ENCODE peak calls at places on chromosomes 12 and 14, in six cellular contexts. Q, C, U, L, K and F are unnamed samples.

GRCh38 chr14:85607571-85608219 is 77.8 kb downstream of the FLRT2 start:
- DNase-seq in Q (no peak), C (no peak), U (no peak), L (no peak), K (no peak), F (no peak)

GRCh38 chr14:23828611-23829010 is 125.0 kb upstream of the DHRS4 start:
- DNase-seq in Q (no peak), C (no peak), U (no peak), L (no peak), K (no peak), F (no peak)

GRCh38 chr12:78185109-78185508 is 354.4 kb downstream of the NAV3 start:
- DNase-seq in Q (no peak), C (no peak), U (no peak), L (no peak), K (no peak), F (no peak)

GRCh38 chr12:54428050-54429013 is 9.3 kb upstream of the ITGA5 start:
- DNase-seq in Q (no peak), C (no peak), U (no peak), L (no peak), K (no peak), F (no peak)

GRCh38 chr12:42652048-42652447 is 62.5 kb upstream of the PRICKLE1 start:
- DNase-seq in Q (no peak), C (no peak), U (no peak), L (no peak), K (no peak), F (no peak)

GRCh38 chr12:50618864-50619609 is 114.3 kb downstream of the DIP2B start:
- DNase-seq in Q (no peak), C (peak; percentile 66), U (no peak), L (no peak), K (peak; percentile 38), F (no peak)

GRCh38 chr12:123991402-123991951 is 18.5 kb downstream of the ZNF664 start:
- DNase-seq in Q (no peak), C (no peak), U (no peak), L (no peak), K (no peak), F (no peak)

GRCh38 chr14:55638665-55639064 is 58.7 kb downstream of the KTN1 start:
- DNase-seq in Q (no peak), C (no peak), U (no peak), L (no peak), K (no peak), F (no peak)

GRCh38 chr12:115135800-115136211 is 451.8 kb upstream of the TBX3 start:
- DNase-seq in Q (no peak), C (no peak), U (no peak), L (peak; percentile 89), K (peak; percentile 80), F (no peak)

GRCh38 chr14:90381011-90381790 is 15.6 kb upstream of the CALM1 start:
- DNase-seq in Q (no peak), C (no peak), U (no peak), L (no peak), K (no peak), F (peak; percentile 78)

DNA sequence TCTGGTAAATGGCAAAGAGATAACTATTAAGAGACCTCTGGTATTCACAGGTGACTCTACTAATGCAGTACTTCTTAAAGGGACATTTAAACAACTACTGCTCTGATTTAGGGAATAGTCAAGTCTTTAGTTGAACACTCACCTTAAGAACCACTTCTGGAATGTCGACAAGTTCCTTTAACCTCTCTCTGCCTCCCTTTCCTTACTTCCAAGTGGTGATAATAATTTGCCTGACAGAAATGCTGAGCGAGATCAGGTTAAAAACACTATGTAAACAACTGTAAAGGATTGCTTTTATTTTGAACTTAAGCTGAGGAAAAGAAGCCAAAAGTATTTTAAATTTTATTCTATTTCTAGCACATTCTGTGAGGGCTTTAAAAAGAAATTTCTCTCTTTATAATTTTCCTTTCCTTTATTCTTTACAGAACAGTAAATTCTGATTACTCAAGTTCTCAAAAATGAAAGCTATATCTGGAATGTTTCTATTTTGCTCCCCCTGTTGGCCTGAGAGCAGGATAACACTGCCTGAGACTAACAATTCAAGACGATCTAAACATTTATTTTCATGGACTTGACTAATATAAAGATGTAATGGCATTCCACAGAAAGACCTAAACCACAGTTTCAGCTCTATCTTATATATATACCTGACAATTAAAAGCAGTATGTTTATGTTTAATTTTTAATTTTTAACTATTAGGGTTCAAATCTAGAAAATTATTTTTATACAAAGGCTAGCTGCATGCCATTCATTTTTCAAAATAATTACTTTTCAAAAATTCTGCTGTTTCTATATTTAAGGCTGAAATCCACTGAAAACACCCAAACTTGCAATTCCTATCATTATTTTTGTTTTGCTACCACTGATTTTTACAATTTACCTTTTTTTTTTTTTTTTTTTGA is 29.2 kb downstream of the ZCCHC8 start:
- DNase-seq in Q (no peak), C (peak; percentile 42), U (no peak), L (no peak), K (no peak), F (no peak)
- TF ChIP-seq CTCF in Q (peak; percentile 62), C (peak; percentile 67), U (peak; percentile 63), L (peak; percentile 86), K (peak; percentile 63), F (peak; percentile 74)

GRCh38 chr14:77457522-77458248 is at the start of the genes AHSA1 and VIPAS39:
- DNase-seq in Q (peak; percentile 96), C (peak; percentile 99), U (peak; percentile 99), L (peak; percentile 95), K (peak; percentile 98), F (peak; percentile 97)
- TF ChIP-seq POLR2A in Q (no peak), C (peak; percentile 79), U (peak; percentile 93), L (peak; percentile 56), K (peak; percentile 54), F (peak; percentile 78)

DNA sequence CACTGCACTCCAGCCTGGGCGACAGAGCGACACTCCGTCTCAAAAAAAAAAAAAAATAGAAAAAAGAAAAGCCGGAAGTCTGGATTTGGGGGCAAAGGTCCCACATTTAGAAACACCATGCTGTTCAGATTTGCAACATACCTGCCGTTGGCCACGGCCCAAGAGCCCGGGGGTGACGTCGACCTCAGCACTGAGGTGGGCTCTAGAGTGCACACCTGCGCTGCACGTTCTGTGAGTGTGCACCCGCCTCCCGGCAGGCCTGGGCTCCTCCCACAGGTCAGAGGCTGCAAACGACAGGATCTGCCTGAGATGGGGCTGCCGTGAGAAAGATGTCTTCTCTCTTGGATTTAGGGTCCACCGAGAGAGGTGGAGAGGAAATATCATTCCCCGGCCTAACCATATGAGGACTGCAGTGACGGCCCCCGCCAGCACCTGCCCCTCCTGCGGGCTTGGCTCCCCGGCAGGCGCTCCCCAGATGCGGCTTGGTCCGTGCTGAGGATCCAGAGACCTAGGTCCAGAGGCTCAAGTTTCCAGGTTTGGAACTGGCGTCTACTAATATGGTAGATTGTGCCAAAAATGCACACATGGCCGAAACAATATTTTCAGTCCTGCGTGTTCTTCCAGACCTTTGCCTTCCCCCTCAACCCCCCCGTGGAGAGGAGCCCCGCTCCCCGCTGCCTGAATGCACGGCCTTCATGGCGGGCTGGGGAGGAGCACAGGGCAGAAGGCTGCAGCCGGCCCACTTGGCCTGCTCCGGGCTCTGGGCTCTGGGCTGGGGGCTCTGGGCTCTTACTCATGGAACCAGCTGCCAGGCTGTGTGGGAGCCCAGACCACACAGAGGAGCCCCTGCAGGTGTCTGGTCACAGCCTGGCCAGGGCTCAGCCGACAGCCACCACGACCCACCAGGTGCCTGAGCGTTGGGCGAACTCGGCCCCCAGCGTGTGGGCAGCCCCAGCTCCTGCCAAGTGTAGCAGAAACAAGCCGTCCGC is 58.8 kb upstream of the FBRSL1 start:
- DNase-seq in Q (no peak), C (no peak), U (no peak), L (no peak), K (no peak), F (no peak)
- H3K27ac ChIP-seq in Q (no peak overlapping the region), C (no peak overlapping the region), U (no peak overlapping the region), L (no peak overlapping the region), K (no peak overlapping the region), F (no peak overlapping the region)

GRCh38 chr12:64157610-64158009 is 64.5 kb downstream of the KICS2 start:
- DNase-seq in Q (no peak), C (no peak), U (no peak), L (no peak), K (no peak), F (no peak)
- TF ChIP-seq CTCF in Q (no peak), C (no peak), U (no peak), L (no peak), K (no peak), F (no peak)

DNA sequence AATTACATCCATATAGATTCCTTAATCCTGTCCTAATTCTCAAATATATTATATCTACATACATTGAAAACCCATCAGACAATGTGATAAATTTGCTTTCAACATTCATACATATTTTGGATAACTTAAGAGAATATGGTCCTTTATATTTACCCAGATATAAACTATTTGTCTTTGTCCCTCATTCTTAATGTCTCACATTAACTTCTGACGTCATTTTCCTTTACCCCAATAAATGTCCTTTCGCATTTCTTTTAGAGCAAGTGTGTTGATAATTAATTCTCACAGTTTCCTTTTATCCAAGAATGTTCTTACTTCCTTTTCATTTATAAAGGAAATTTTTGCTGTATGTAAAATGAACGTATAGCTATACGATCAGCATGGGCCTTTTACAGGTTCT is 12.6 kb upstream of the PTPRR start:
- DNase-seq in Q (no peak), C (no peak), U (no peak), L (no peak), K (no peak), F (no peak)
- TF ChIP-seq POLR2A in Q (no peak), C (no peak), U (no peak), L (no peak), K (no peak), F (no peak)

GRCh38 chr12:101933866-101934514 is 56.6 kb downstream of the DRAM1 start:
- DNase-seq in Q (no peak), C (no peak), U (no peak), L (no peak), K (no peak), F (peak; percentile 61)

GRCh38 chr12:101928556-101928955 is 51.2 kb downstream of the DRAM1 start:
- DNase-seq in Q (no peak), C (no peak), U (no peak), L (no peak), K (no peak), F (no peak)

GRCh38 chr12:101929365-101930041 is 52.1 kb downstream of the DRAM1 start:
- DNase-seq in Q (no peak), C (no peak), U (peak; percentile 82), L (no peak), K (no peak), F (no peak)

GRCh38 chr12:101927999-101928398 is 50.6 kb downstream of the DRAM1 start:
- DNase-seq in Q (no peak), C (no peak), U (no peak), L (no peak), K (no peak), F (no peak)

GRCh38 chr12:101931498-101932326 is 54.3 kb downstream of the DRAM1 start:
- DNase-seq in Q (no peak), C (no peak), U (peak; percentile 82), L (no peak), K (no peak), F (no peak)
- H3K27ac ChIP-seq in Q (peak overlapping the region; percentile 79), C (no peak overlapping the region), U (peak overlapping the region; percentile 98), L (no peak overlapping the region), K (no peak overlapping the region), F (no peak overlapping the region)